ENCODE peak calls at places on chromosome 4, in nine cellular contexts. One of them, this sample, is unnamed.

GRCh38 chr4:77586953-77587383 is 18.7 kb upstream of the CXCL13 start:
- DNase-seq in ovary: no peak
- DNase-seq in right lobe of liver: no peak
- DNase-seq in suprapubic skin: no peak
- DNase-seq in uterus: no peak
- DNase-seq in gastrocnemius medialis: no peak
- DNase-seq in IMR-90: no peak
- DNase-seq in A549: peak; percentile 12
- DNase-seq in esophagus squamous epithelium: no peak
- DNase-seq in this sample: no peak

GRCh38 chr4:123811763-123812390 is 415.3 kb downstream of the SPRY1 start:
- DNase-seq in right lobe of liver: no peak
- DNase-seq in uterus: no peak
- DNase-seq in IMR-90: no peak
- DNase-seq in gastrocnemius medialis: no peak
- DNase-seq in A549: no peak
- DNase-seq in suprapubic skin: no peak
- DNase-seq in esophagus squamous epithelium: no peak
- DNase-seq in ovary: no peak
- DNase-seq in this sample: no peak

GRCh38 chr4:124868495-124868894 is 156.0 kb upstream of the ANKRD50 start:
- DNase-seq in gastrocnemius medialis: no peak
- DNase-seq in suprapubic skin: no peak
- DNase-seq in uterus: no peak
- DNase-seq in esophagus squamous epithelium: no peak
- DNase-seq in A549: no peak
- DNase-seq in right lobe of liver: no peak
- DNase-seq in IMR-90: no peak
- DNase-seq in ovary: no peak
- DNase-seq in this sample: no peak

GRCh38 chr4:153223418-153223792 is 19.2 kb downstream of the TRIM2 start:
- DNase-seq in gastrocnemius medialis: no peak
- DNase-seq in A549: no peak
- DNase-seq in esophagus squamous epithelium: no peak
- DNase-seq in IMR-90: no peak
- DNase-seq in suprapubic skin: no peak
- DNase-seq in right lobe of liver: no peak
- DNase-seq in ovary: no peak
- DNase-seq in uterus: no peak
- DNase-seq in this sample: no peak

GRCh38 chr4:1081689-1082040 is 31.7 kb downstream of the RNF212 start:
- DNase-seq in gastrocnemius medialis: no peak
- DNase-seq in suprapubic skin: no peak
- DNase-seq in ovary: no peak
- DNase-seq in right lobe of liver: no peak
- DNase-seq in uterus: no peak
- DNase-seq in IMR-90: peak; percentile 63
- DNase-seq in A549: peak; percentile 43
- DNase-seq in esophagus squamous epithelium: no peak
- DNase-seq in this sample: no peak

GRCh38 chr4:152102184-152103000 is 341.6 kb upstream of the GATB start:
- DNase-seq in gastrocnemius medialis: no peak
- DNase-seq in A549: peak; percentile 38
- DNase-seq in right lobe of liver: no peak
- DNase-seq in uterus: no peak
- DNase-seq in IMR-90: peak; percentile 92
- DNase-seq in esophagus squamous epithelium: no peak
- DNase-seq in suprapubic skin: no peak
- DNase-seq in ovary: no peak
- DNase-seq in this sample: no peak

GRCh38 chr4:158758703-158759102 is 10.1 kb upstream of the FNIP2 start:
- DNase-seq in A549: no peak
- DNase-seq in IMR-90: no peak
- DNase-seq in right lobe of liver: no peak
- DNase-seq in suprapubic skin: no peak
- DNase-seq in gastrocnemius medialis: no peak
- DNase-seq in uterus: no peak
- DNase-seq in ovary: no peak
- DNase-seq in esophagus squamous epithelium: no peak
- DNase-seq in this sample: no peak

GRCh38 chr4:10018818-10019438 is 2.4 kb downstream of the SLC2A9 start:
- DNase-seq in right lobe of liver: peak; percentile 94
- DNase-seq in gastrocnemius medialis: peak; percentile 96
- DNase-seq in esophagus squamous epithelium: peak; percentile 78
- DNase-seq in IMR-90: peak; percentile 93
- DNase-seq in ovary: peak; percentile 99
- DNase-seq in A549: peak; percentile 79
- DNase-seq in suprapubic skin: peak; percentile 98
- DNase-seq in uterus: peak; percentile 98
- DNase-seq in this sample: peak; percentile 99

GRCh38 chr4:160631044-160631443 is 1528.2 kb downstream of the RAPGEF2 start:
- DNase-seq in suprapubic skin: no peak
- DNase-seq in right lobe of liver: no peak
- DNase-seq in esophagus squamous epithelium: no peak
- DNase-seq in gastrocnemius medialis: no peak
- DNase-seq in ovary: no peak
- DNase-seq in IMR-90: no peak
- DNase-seq in A549: no peak
- DNase-seq in uterus: no peak
- DNase-seq in this sample: no peak

GRCh38 chr4:33381806-33382205 is 2661.6 kb downstream of the PCDH7 start:
- DNase-seq in uterus: no peak
- DNase-seq in right lobe of liver: no peak
- DNase-seq in gastrocnemius medialis: no peak
- DNase-seq in A549: no peak
- DNase-seq in ovary: no peak
- DNase-seq in suprapubic skin: no peak
- DNase-seq in IMR-90: no peak
- DNase-seq in esophagus squamous epithelium: no peak
- DNase-seq in this sample: no peak

GRCh38 chr4:110347805-110348204 is 128.2 kb upstream of the ENPEP start:
- DNase-seq in right lobe of liver: no peak
- DNase-seq in uterus: no peak
- DNase-seq in esophagus squamous epithelium: no peak
- DNase-seq in IMR-90: no peak
- DNase-seq in gastrocnemius medialis: no peak
- DNase-seq in suprapubic skin: no peak
- DNase-seq in ovary: no peak
- DNase-seq in A549: no peak
- DNase-seq in this sample: no peak

GRCh38 chr4:168694669-168695068 is 197.8 kb downstream of the PALLD start:
- DNase-seq in ovary: no peak
- DNase-seq in IMR-90: peak; percentile 72
- DNase-seq in esophagus squamous epithelium: no peak
- DNase-seq in uterus: no peak
- DNase-seq in suprapubic skin: no peak
- DNase-seq in gastrocnemius medialis: no peak
- DNase-seq in A549: peak; percentile 65
- DNase-seq in right lobe of liver: no peak
- DNase-seq in this sample: no peak

GRCh38 chr4:121799208-121799823 is 1.8 kb upstream of the EXOSC9 start:
- DNase-seq in right lobe of liver: no peak
- DNase-seq in ovary: no peak
- DNase-seq in esophagus squamous epithelium: no peak
- DNase-seq in gastrocnemius medialis: no peak
- DNase-seq in uterus: no peak
- DNase-seq in suprapubic skin: no peak
- DNase-seq in A549: no peak
- DNase-seq in IMR-90: no peak
- DNase-seq in this sample: no peak

GRCh38 chr4:121800638-121800960 is 524 bp upstream of the EXOSC9 start:
- DNase-seq in uterus: no peak
- DNase-seq in gastrocnemius medialis: no peak
- DNase-seq in suprapubic skin: no peak
- DNase-seq in A549: no peak
- DNase-seq in ovary: no peak
- DNase-seq in right lobe of liver: no peak
- DNase-seq in esophagus squamous epithelium: no peak
- DNase-seq in IMR-90: no peak
- DNase-seq in this sample: no peak

GRCh38 chr4:121799888-121800501 is 1.1 kb upstream of the EXOSC9 start:
- DNase-seq in suprapubic skin: no peak
- DNase-seq in uterus: no peak
- DNase-seq in esophagus squamous epithelium: no peak
- DNase-seq in gastrocnemius medialis: no peak
- DNase-seq in A549: no peak
- DNase-seq in right lobe of liver: no peak
- DNase-seq in IMR-90: no peak
- DNase-seq in ovary: no peak
- DNase-seq in this sample: no peak

GRCh38 chr4:121801715-121802075 is 572 bp downstream of the EXOSC9 start:
- DNase-seq in right lobe of liver: no peak
- DNase-seq in gastrocnemius medialis: no peak
- DNase-seq in uterus: no peak
- DNase-seq in A549: no peak
- DNase-seq in esophagus squamous epithelium: no peak
- DNase-seq in IMR-90: no peak
- DNase-seq in suprapubic skin: no peak
- DNase-seq in ovary: no peak
- DNase-seq in this sample: no peak

DNA sequence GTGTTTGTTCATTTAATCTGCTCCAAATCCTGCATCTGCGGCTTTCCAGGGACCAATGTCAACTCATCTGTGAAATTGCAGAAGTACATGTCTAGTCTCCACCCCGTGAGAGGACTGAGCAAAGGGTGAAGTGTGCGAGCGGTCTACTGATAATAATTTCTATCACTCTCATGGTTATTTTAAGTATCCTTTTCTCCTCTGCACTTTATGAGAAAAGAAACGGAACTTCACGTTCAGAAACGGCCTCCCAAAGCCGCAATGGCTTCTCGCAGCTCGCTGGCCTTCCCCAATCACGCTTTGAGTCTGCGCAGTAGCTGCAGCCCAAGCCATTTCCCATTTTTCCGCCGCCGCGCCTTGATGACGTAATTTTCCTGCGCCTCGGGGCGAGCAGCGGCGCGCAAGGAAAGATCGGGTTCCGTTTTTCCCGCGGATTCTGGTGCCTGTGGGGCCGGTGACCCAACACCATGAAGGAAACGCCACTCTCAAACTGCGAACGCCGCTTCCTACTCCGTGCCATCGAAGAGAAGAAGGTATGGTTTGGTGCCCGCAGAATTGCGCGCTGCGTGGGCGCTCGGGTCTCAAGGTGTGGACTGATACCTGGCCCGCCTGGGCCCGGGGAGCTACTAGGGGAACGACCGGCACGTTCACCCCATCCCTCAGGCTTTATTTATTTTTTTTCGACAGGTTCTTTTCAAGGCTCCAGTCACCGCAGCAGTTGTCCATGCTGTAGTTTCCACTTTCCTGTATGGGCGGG is at the start of gene EXOSC9:
- DNase-seq in A549: peak; percentile 92
- DNase-seq in esophagus squamous epithelium: peak; percentile 39
- DNase-seq in uterus: peak; percentile 96
- DNase-seq in suprapubic skin: peak; percentile 94
- DNase-seq in right lobe of liver: peak; percentile 92
- DNase-seq in IMR-90: peak; percentile 94
- DNase-seq in ovary: peak; percentile 97
- DNase-seq in gastrocnemius medialis: peak; percentile 89
- DNase-seq in this sample: peak; percentile 95
- TF ChIP-seq POLR2A in A549: peak; percentile 77
- TF ChIP-seq POLR2A in esophagus squamous epithelium: no peak
- TF ChIP-seq POLR2A in uterus: peak; percentile 59
- TF ChIP-seq POLR2A in suprapubic skin: peak; percentile 79
- TF ChIP-seq POLR2A in right lobe of liver: peak; percentile 74
- TF ChIP-seq POLR2A in IMR-90: peak; percentile 88
- TF ChIP-seq POLR2A in ovary: peak; percentile 85
- TF ChIP-seq POLR2A in gastrocnemius medialis: peak; percentile 44
- TF ChIP-seq POLR2A in this sample: no peak

GRCh38 chr4:144809056-144809640 is 163.2 kb downstream of the HHIP start:
- DNase-seq in suprapubic skin: no peak
- DNase-seq in gastrocnemius medialis: no peak
- DNase-seq in esophagus squamous epithelium: no peak
- DNase-seq in uterus: no peak
- DNase-seq in ovary: no peak
- DNase-seq in right lobe of liver: no peak
- DNase-seq in A549: no peak
- DNase-seq in IMR-90: no peak
- DNase-seq in this sample: no peak
- TF ChIP-seq POLR2A in suprapubic skin: no peak
- TF ChIP-seq POLR2A in gastrocnemius medialis: no peak
- TF ChIP-seq POLR2A in esophagus squamous epithelium: no peak
- TF ChIP-seq POLR2A in uterus: no peak
- TF ChIP-seq POLR2A in ovary: no peak
- TF ChIP-seq POLR2A in right lobe of liver: no peak
- TF ChIP-seq POLR2A in A549: no peak
- TF ChIP-seq POLR2A in IMR-90: no peak
- TF ChIP-seq POLR2A in this sample: no peak

DNA sequence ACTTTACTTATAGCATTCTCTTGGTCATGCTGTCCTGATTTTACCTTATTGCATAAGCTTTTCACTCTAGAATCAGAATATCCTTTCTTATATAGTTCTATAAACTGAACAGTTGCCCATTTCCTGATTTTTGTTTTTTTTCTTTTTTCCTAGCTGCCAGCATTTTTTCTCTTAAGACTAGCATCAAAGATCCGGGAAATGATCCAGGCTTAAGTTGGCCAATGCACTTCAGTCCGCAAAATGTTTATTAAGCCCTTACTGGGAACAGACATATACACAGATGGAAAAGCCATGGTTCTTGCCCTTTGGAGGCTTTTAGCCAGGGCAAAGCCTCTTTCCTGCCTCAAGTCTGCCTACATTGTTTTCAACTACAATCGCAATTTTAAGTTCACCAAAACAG is 10.1 kb upstream of the BMP2K start:
- DNase-seq in gastrocnemius medialis: no peak
- DNase-seq in suprapubic skin: no peak
- DNase-seq in IMR-90: peak; percentile 87
- DNase-seq in uterus: no peak
- DNase-seq in ovary: no peak
- DNase-seq in right lobe of liver: no peak
- DNase-seq in A549: no peak
- DNase-seq in esophagus squamous epithelium: no peak
- DNase-seq in this sample: no peak
- TF ChIP-seq POLR2A in gastrocnemius medialis: no peak
- TF ChIP-seq POLR2A in suprapubic skin: no peak
- TF ChIP-seq POLR2A in IMR-90: no peak
- TF ChIP-seq POLR2A in uterus: no peak
- TF ChIP-seq POLR2A in ovary: no peak
- TF ChIP-seq POLR2A in right lobe of liver: no peak
- TF ChIP-seq POLR2A in A549: no peak
- TF ChIP-seq POLR2A in esophagus squamous epithelium: no peak
- TF ChIP-seq POLR2A in this sample: no peak

DNA sequence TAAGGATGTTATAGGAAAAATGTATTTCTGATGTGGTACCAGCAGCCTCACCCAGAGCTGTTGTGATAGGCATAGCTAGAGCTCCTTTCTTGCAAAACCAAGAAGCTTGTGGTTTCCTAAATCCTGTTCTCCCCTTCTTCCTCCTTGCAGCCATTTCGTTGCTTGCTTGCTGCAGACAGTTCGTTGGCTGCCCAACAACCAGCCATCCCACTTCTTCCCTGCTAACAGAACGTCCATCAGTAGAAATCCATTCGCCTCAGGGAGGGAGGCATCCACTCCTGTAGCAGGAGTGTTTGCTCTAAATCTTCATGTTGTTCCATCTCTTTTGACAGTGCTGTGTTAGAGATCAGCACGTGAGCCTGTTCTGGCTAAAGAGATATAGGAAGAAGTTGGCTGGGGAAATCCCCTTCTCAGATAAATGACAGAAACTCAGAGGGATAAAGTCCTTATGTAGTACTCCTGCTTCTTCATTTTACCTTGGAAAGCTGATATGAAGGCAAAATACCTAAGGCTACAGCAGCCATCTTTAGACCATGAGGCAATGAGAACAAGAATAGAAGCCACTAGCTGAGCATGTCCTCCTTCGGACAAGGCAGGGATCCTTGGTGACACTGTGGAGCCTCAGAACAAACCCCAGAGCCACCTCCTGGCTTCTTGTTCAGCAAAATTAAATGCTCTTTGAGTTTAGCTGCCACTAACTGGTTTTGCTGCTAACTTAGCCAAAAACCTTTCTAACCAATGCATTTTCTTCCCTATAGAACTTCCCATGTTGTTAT is 68.4 kb upstream of the RELL1 start:
- DNase-seq in right lobe of liver: no peak
- DNase-seq in ovary: no peak
- DNase-seq in IMR-90: no peak
- DNase-seq in gastrocnemius medialis: peak; percentile 18
- DNase-seq in A549: no peak
- DNase-seq in esophagus squamous epithelium: no peak
- DNase-seq in uterus: no peak
- DNase-seq in suprapubic skin: no peak
- DNase-seq in this sample: no peak
- TF ChIP-seq POLR2A in right lobe of liver: no peak
- TF ChIP-seq POLR2A in ovary: no peak
- TF ChIP-seq POLR2A in IMR-90: no peak
- TF ChIP-seq POLR2A in gastrocnemius medialis: no peak
- TF ChIP-seq POLR2A in A549: no peak
- TF ChIP-seq POLR2A in esophagus squamous epithelium: no peak
- TF ChIP-seq POLR2A in uterus: no peak
- TF ChIP-seq POLR2A in suprapubic skin: no peak
- TF ChIP-seq POLR2A in this sample: no peak